ENCODE peak calls at places on chromosomes 12 and 14, in six cellular contexts. N is HepG2, B is GM12878, C is K562, Z is GM12892, V is H1. W is an unnamed sample.

GRCh38 chr12:39814626-39815025 is 195.0 kb upstream of the ABCD2 start:
- DNase-seq in Z (no peak), C (no peak), B (no peak), V (no peak), N (no peak), W (no peak)

GRCh38 chr12:2959508-2960431 is 573 bp downstream of the TEAD4 start:
- DNase-seq in Z (peak; percentile 42), C (peak; percentile 61), N (peak; percentile 21), V (no peak), B (no peak), W (peak; percentile 62)

GRCh38 chr12:120590741-120591407 is 9.7 kb upstream of the POP5 start:
- DNase-seq in V (no peak), N (peak; percentile 62), B (no peak), Z (no peak), C (no peak), W (no peak)

GRCh38 chr14:53515264-53515663 is 362.1 kb upstream of the DDHD1 start:
- DNase-seq in C (no peak), N (no peak), B (no peak), V (no peak), Z (no peak), W (no peak)

GRCh38 chr14:86372402-86372801 is 842.5 kb downstream of the FLRT2 start:
- DNase-seq in V (no peak), Z (no peak), B (no peak), C (no peak), N (no peak), W (no peak)

GRCh38 chr14:76882646-76883045 is 56.4 kb downstream of the LRRC74A start:
- DNase-seq in Z (no peak), N (no peak), B (no peak), C (no peak), V (no peak), W (no peak)

GRCh38 chr12:132356686-132357622 is 27.6 kb upstream of the GALNT9 start:
- DNase-seq in N (no peak), B (no peak), C (no peak), V (peak; percentile 17), Z (no peak), W (no peak)

GRCh38 chr12:76946451-76946850 is 67.6 kb upstream of the CSRP2 start:
- DNase-seq in V (no peak), N (no peak), C (no peak), B (no peak), Z (no peak), W (no peak)

GRCh38 chr14:50447491-50447890 is 50.8 kb upstream of the CDKL1 start:
- DNase-seq in C (no peak), V (no peak), B (no peak), N (no peak), Z (no peak), W (no peak)

GRCh38 chr12:27969011-27969900 is 3.3 kb downstream of the PTHLH start:
- DNase-seq in V (no peak), C (no peak), N (no peak), Z (no peak), B (no peak), W (no peak)

GRCh38 chr14:44041700-44042099 is 465.4 kb downstream of the FSCB start:
- DNase-seq in N (no peak), Z (no peak), C (no peak), B (no peak), V (no peak), W (no peak)

GRCh38 chr14:94392510-94392935 is 4.1 kb upstream of the SERPINA1 start:
- DNase-seq in B (peak; percentile 38), V (no peak), Z (no peak), C (no peak), N (peak; percentile 59), W (no peak)

GRCh38 chr12:123118397-123118945 is 32.4 kb downstream of the PITPNM2 start:
- DNase-seq in Z (no peak), B (no peak), C (no peak), V (no peak), N (no peak), W (no peak)

GRCh38 chr12:17489452-17489851 is 600.5 kb downstream of the RERGL start:
- DNase-seq in V (no peak), B (no peak), N (no peak), C (no peak), Z (no peak), W (no peak)

GRCh38 chr12:131124487-131125280 is 171.0 kb downstream of the ADGRD1 start:
- DNase-seq in C (no peak), Z (no peak), N (no peak), B (no peak), V (no peak), W (no peak)

GRCh38 chr14:72553656-72554055 is 340.2 kb downstream of the DPF3 start:
- DNase-seq in Z (no peak), N (no peak), B (no peak), C (no peak), V (no peak), W (no peak)

GRCh38 chr12:12655061-12655460 is 40.9 kb downstream of the GPR19 start:
- DNase-seq in B (no peak), C (no peak), Z (no peak), V (no peak), N (no peak), W (no peak)

GRCh38 chr12:6607751-6608591 is 792 bp upstream of the CHD4 start:
- DNase-seq in Z (peak; percentile 53), B (peak; percentile 67), C (peak; percentile 70), N (peak; percentile 56), V (no peak), W (no peak)

GRCh38 chr12:79326225-79326624 is 364.5 kb downstream of the PAWR start:
- DNase-seq in N (no peak), V (no peak), C (no peak), Z (no peak), B (no peak), W (no peak)

GRCh38 chr14:58107947-58108552 is 44.0 kb downstream of the ARMH4 start:
- DNase-seq in C (peak; percentile 31), V (no peak), B (no peak), Z (no peak), N (peak; percentile 44), W (peak; percentile 12)

GRCh38 chr14:67137744-67138371 is 51.4 kb upstream of the GARIN2 start:
- DNase-seq in N (no peak), V (no peak), Z (no peak), B (no peak), C (no peak), W (no peak)

GRCh38 chr12:52772727-52773126 is 4.4 kb downstream of the KRT76 start:
- DNase-seq in V (no peak), B (no peak), N (no peak), C (no peak), Z (no peak), W (no peak)

GRCh38 chr14:72686101-72686500 is 207.8 kb downstream of the DPF3 start:
- DNase-seq in Z (no peak), B (no peak), C (no peak), V (no peak), N (no peak), W (no peak)

GRCh38 chr12:88946377-88946997 is 366.2 kb upstream of the KITLG start:
- DNase-seq in C (no peak), B (no peak), V (no peak), N (no peak), Z (no peak), W (no peak)

GRCh38 chr12:59500335-59500734 is 95.5 kb upstream of the SLC16A7 start:
- DNase-seq in N (no peak), Z (no peak), V (no peak), C (no peak), B (no peak), W (no peak)

GRCh38 chr14:99633913-99634312 is 11.0 kb upstream of the HHIPL1 start:
- DNase-seq in N (no peak), B (no peak), Z (no peak), V (no peak), C (no peak), W (no peak)

GRCh38 chr12:104520242-104520900 is 63.6 kb downstream of the CHST11 start:
- DNase-seq in C (no peak), V (no peak), Z (no peak), N (no peak), B (peak; percentile 75), W (no peak)

GRCh38 chr12:82361461-82361915 is 3.2 kb downstream of the METTL25 start:
- DNase-seq in V (no peak), B (no peak), Z (no peak), N (no peak), C (no peak), W (no peak)

GRCh38 chr12:114316076-114316475 is 89.9 kb downstream of the TBX5 start:
- DNase-seq in C (no peak), V (peak; percentile 9), Z (no peak), B (no peak), N (no peak), W (no peak)

GRCh38 chr12:77337327-77337726 is 272.0 kb upstream of the E2F7 start:
- DNase-seq in C (no peak), B (no peak), V (no peak), Z (no peak), N (no peak), W (no peak)

GRCh38 chr14:103537175-103537990 is 8.4 kb downstream of the TRMT61A start:
- DNase-seq in B (no peak), N (no peak), C (no peak), V (no peak), Z (no peak), W (no peak)

DNA sequence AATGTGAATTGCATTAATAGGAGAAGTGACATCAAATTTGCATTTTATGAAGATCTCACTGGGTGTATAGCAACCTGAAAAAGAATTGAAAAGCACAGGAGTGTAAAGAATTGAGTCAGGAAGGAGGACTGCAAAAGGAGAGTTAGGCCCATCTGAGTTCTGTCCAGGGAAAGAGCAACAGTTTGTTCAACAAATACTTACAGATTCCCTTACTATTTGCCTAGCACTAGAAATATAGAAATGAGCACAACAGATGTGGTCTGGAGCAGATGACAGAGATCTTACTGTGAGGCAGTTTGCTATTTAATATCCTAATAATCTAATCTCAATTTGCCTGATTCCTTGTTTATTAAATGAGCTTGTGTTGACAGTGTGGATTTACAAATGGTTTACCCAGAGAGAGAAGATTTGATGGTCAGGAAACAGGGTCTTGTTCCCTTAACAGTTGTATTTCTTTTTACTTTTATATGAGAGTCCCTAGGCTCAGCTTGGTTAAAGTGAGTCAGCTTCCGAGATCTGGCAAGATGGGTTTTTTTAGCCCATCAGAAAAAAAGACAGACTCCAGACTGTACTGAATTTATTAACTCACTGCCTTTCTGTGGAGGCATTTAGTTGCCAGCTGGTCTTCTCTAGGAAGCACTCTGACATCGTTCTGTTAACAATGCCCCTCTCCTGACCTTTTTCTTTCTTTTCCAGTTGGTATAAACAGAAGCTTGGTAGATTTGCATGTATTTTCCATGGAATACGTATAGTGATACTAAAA is 229.7 kb downstream of the TTC6 start:
- DNase-seq in B (no peak), Z (no peak), N (no peak), C (no peak), V (no peak), W (no peak)
- TF ChIP-seq TAF1 in B (no peak), Z (no peak), N (no peak), C (no peak), V (no peak), W (no peak)

GRCh38 chr12:67827820-67828383 is 161.3 kb upstream of the IFNG-AS1 start:
- DNase-seq in B (no peak), C (no peak), Z (no peak), N (no peak), V (no peak), W (no peak)
- TF ChIP-seq POLR2A in B (no peak), C (no peak), Z (no peak), N (no peak), V (no peak), W (no peak)

GRCh38 chr12:94798107-94798506 is 147.8 kb upstream of the TMCC3 start:
- DNase-seq in Z (no peak), N (no peak), C (no peak), B (no peak), V (no peak), W (no peak)
- TF ChIP-seq POLR2AphosphoS5 in Z (no peak), N (no peak), C (no peak), B (no peak), V (no peak), W (no peak)

GRCh38 chr14:20332386-20332945 is 613 bp downstream of the CCNB1IP1 start:
- DNase-seq in Z (no peak), B (no peak), N (peak; percentile 42), V (no peak), C (peak; percentile 16), W (no peak)
- TF ChIP-seq TAF1 in Z (no peak), B (no peak), N (no peak), V (no peak), C (no peak), W (no peak)